ENCODE peak calls at places on chromosomes 13 and 19, in ten cellular contexts. P, X, V, H, E, I, G, N, T and L are unnamed samples. For H3K4me1 and H3K27me3, the result is how much of the 10 kb centered on the place peaks cover.

GRCh38 chr19:23823952-23824389 is 65.3 kb upstream of the ZNF681 start:
- ATAC-seq in P (peak), X (no peak), V (no peak), H (no peak), E (no peak), I (no peak), G (no peak), N (no peak), T (no peak), L (no peak)

GRCh38 chr13:97344250-97345175 is 89.5 kb upstream of the RAP2A start:
- ATAC-seq in P (peak), X (peak), V (peak), H (peak), E (peak), I (no peak), G (no peak), N (peak), T (peak), L (peak)

GRCh38 chr13:40272776-40273139 is 393.7 kb downstream of the FOXO1 start:
- ATAC-seq in P (no peak), X (no peak), V (no peak), H (no peak), E (no peak), I (no peak), G (no peak), N (no peak), T (no peak), L (no peak)

GRCh38 chr13:111011899-111012298 is 97.0 kb upstream of the ANKRD10 start:
- ATAC-seq in P (no peak), X (no peak), V (no peak), H (no peak), E (peak), I (peak), G (no peak), N (no peak), T (no peak), L (no peak)

GRCh38 chr13:44331446-44331845 is 42.2 kb upstream of the SERP2 start:
- ATAC-seq in P (no peak), X (peak), V (peak), H (no peak), E (no peak), I (no peak), G (no peak), N (no peak), T (no peak), L (peak)

GRCh38 chr13:23488442-23488841 is 54.9 kb upstream of the SACS start:
- ATAC-seq in P (no peak), X (no peak), V (no peak), H (peak), E (peak), I (no peak), G (no peak), N (no peak), T (no peak), L (no peak)

GRCh38 chr13:60981407-60981806 is 434.2 kb downstream of the PCDH20 start:
- ATAC-seq in P (no peak), X (no peak), V (no peak), H (no peak), E (no peak), I (no peak), G (no peak), N (no peak), T (no peak), L (no peak)

GRCh38 chr13:23385931-23386330 is 47.6 kb downstream of the SACS start:
- ATAC-seq in P (no peak), X (no peak), V (no peak), H (no peak), E (no peak), I (no peak), G (no peak), N (no peak), T (no peak), L (no peak)

GRCh38 chr13:30739646-30740642 is 4.6 kb downstream of the ALOX5AP start:
- ATAC-seq in P (no peak), X (peak), V (peak), H (no peak), E (peak), I (peak), G (peak), N (no peak), T (peak), L (no peak)

GRCh38 chr19:2478324-2478755 is 2.4 kb downstream of the GADD45B start:
- ATAC-seq in P (peak), X (peak), V (no peak), H (peak), E (peak), I (no peak), G (peak), N (no peak), T (no peak), L (peak)

GRCh38 chr13:25902946-25903345 is 148.9 kb downstream of the SHISA2 start:
- ATAC-seq in P (no peak), X (no peak), V (no peak), H (no peak), E (no peak), I (no peak), G (no peak), N (no peak), T (no peak), L (no peak)

GRCh38 chr19:843180-843835 is 2.5 kb downstream of the PRTN3 start:
- ATAC-seq in P (no peak), X (peak), V (peak), H (peak), E (peak), I (no peak), G (peak), N (no peak), T (peak), L (peak)

DNA sequence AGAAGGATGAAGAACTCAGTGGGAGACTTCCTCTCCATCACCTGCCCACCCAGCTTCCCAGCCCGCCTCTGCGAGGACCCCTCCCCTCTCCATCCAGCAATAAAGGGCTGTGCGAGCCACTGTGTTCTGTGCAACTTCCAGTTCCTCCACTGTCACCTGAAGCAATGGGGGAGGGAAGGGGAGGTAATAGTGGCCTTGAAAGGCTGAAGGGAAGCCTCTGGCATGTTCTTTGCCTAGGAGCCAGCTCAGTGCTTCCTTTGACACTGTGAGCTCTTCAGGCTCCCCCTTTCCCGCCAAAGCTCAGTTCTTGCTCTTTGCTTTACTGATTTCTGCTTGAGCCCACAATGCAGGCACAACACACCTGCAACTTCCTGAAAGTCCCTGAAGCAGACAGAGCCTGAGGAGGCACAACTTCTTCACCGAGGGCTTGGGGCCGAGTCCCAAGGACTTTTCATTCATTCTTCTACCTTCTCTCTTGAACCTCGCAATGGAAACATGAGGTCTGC is 73.2 kb upstream of the DOCK9 start:
- ATAC-seq in P (peak), X (no peak), V (no peak), H (no peak), E (no peak), I (no peak), G (no peak), N (no peak), T (no peak), L (no peak)
- H3K4me1 ChIP-seq in P (half or more), X (under half), V (under half), H (under half), E (under half), I (half or more), G (half or more), N (half or more), T (under half), L (half or more)

DNA sequence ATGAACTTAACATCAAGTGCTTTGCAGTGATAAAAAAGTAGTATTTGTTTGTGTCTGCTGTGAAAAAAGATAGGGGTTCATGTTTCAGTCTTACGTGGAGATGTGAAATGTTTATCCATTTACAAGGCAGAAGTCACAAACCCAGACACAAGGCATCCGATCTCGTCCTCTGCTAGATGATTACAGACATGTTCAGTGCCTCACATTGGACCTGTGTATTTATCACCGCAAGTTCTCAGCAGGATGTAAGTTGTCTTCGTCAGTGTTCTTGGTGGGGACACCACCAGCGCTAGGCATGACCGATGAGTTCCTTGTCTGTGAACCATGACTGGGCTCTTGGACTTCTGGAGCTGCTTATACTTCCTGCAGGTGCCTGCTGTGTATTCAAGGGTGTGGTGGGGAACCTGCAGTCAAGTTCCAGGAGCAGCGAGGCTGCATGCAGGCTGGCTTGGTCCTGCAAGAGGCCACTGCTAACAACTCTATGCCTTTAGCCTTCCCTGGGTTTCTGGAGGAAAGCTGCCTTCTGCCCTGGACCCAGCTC is 105.4 kb downstream of the URI1 start:
- ATAC-seq in P (no peak), X (no peak), V (no peak), H (no peak), E (no peak), I (no peak), G (no peak), N (no peak), T (no peak), L (no peak)
- H3K27ac ChIP-seq in P (no peak), X (no peak), V (no peak), H (no peak), E (no peak), I (no peak), G (no peak), N (no peak), T (no peak), L (no peak)

GRCh38 chr19:29532097-29532496 is 6.3 kb downstream of the VSTM2B start:
- ATAC-seq in P (no peak), X (no peak), V (no peak), H (no peak), E (no peak), I (no peak), G (no peak), N (no peak), T (no peak), L (no peak)
- H3K27me3 ChIP-seq in P (under half), X (under half), V (under half), H (under half), E (half or more), I (under half), G (under half), N (under half), T (under half), L (half or more)

DNA sequence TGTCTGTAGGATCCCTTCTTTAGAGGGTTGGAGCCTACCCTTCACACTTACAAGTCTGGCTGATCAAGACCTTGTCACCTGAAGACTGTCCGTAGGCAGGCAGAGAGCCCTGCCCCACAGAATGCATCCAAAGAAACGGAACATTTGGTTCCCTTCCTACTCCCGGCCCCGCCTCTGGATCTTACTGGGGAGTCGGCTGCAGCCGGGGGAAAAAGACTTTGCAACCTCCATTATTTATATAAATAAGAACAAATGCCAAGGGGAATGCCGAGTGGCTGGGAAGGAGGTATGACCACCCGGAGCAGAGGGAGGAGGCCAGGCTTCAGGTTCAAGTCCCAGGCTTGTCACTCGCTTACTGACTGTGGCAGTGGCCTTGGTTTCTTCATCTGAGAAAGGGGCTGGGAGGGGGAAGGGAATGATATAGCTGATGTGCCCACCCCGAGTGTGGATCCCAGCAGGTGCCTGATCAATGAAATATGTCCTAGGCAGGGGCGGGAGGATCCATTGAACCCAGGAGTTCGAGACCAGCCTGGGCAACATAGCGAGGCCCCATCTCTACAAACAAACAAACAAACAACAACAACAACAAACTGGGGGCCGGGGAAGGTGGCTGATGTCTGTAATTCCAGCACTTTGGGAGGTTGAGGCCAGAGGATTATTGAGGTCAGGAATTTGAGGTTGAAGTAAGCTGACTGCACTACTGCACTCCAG is 48.7 kb downstream of the RFX2 start:
- ATAC-seq in P (no peak), X (no peak), V (peak), H (no peak), E (no peak), I (no peak), G (no peak), N (no peak), T (no peak), L (peak)
- H3K4me1 ChIP-seq in P (under half), X (under half), V (under half), H (under half), E (under half), I (under half), G (under half), N (half or more), T (under half), L (half or more)

DNA sequence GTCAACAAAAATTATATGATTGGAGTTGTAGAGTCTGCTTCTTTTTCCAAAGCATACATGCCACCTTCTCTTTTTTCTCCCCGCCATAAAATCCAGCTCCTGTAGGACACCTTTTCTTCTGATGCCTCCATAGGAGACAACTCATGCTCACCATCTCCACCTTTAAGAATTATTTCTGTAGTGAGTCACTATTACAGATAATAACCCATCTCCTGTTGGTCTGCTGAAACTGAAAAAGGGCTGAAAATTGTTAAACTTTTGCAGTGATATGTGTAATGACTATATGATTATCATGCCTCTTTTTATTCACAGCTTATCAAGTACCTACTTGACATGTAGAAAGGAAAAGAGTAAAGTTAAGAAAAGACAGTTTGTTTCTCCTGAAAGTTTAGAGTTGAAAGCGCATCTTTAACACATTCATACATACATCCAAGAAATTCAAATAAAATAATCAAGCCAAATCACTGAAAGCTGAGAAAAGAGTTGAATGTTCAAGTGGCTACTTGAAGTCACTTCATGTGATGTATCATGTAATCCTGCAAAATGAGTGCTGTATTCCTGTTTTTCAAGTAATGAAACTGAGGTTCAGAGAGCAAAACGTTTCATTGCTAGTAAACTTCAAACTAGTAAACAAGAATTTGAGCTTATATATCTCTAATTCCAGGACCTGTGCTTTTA is 35.5 kb upstream of the LPAR6 start:
- ATAC-seq in P (no peak), X (peak), V (no peak), H (no peak), E (no peak), I (no peak), G (no peak), N (no peak), T (no peak), L (no peak)
- H3K27ac ChIP-seq in P (no peak), X (no peak), V (no peak), H (no peak), E (peak), I (peak), G (no peak), N (peak), T (no peak), L (no peak)

GRCh38 chr19:7790416-7790815 is 27.4 kb downstream of the CLEC4M start:
- ATAC-seq in P (no peak), X (no peak), V (no peak), H (no peak), E (no peak), I (no peak), G (no peak), N (no peak), T (no peak), L (no peak)

GRCh38 chr19:7788933-7789323 is 25.9 kb downstream of the CLEC4M start:
- ATAC-seq in P (no peak), X (no peak), V (no peak), H (no peak), E (no peak), I (no peak), G (no peak), N (no peak), T (no peak), L (no peak)

GRCh38 chr19:7788178-7788932 is 25.3 kb downstream of the CLEC4M start:
- ATAC-seq in P (no peak), X (peak), V (no peak), H (peak), E (no peak), I (no peak), G (peak), N (peak), T (no peak), L (no peak)

GRCh38 chr19:7787602-7788177 is 24.6 kb downstream of the CLEC4M start:
- ATAC-seq in P (no peak), X (peak), V (no peak), H (peak), E (no peak), I (no peak), G (no peak), N (no peak), T (no peak), L (no peak)

DNA sequence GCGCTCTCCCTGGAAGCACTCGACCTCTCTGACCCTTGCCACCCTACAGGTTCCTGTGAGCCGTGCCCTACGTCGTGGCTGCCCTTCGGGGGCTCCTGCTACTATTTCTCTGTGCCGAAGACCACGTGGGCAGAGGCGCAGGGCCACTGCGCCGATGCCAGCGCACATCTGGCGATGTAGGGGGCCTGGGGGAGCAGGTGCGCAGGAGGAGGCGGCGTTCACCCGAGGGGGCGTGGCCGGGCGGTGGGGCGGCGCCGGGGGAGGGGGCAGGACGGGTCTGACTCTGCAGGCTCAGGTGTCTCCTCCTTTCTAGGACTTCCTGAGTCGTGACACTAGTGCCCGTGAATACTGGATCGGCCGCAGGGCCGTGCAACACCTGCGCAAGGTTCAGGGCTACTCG is 26.4 kb downstream of the CLEC4M start:
- ATAC-seq in P (no peak), X (no peak), V (no peak), H (no peak), E (no peak), I (peak), G (peak), N (no peak), T (no peak), L (no peak)
- H3K27me3 ChIP-seq in P (under half), X (under half), V (under half), H (under half), E (under half), I (under half), G (under half), N (under half), T (under half), L (half or more)

GRCh38 chr19:15296353-15296752 is 36.0 kb downstream of the BRD4 start:
- ATAC-seq in P (no peak), X (no peak), V (no peak), H (peak), E (peak), I (no peak), G (no peak), N (peak), T (no peak), L (peak)
- H3K4me1 ChIP-seq in P (half or more), X (half or more), V (under half), H (under half), E (half or more), I (half or more), G (half or more), N (half or more), T (half or more), L (under half)

DNA sequence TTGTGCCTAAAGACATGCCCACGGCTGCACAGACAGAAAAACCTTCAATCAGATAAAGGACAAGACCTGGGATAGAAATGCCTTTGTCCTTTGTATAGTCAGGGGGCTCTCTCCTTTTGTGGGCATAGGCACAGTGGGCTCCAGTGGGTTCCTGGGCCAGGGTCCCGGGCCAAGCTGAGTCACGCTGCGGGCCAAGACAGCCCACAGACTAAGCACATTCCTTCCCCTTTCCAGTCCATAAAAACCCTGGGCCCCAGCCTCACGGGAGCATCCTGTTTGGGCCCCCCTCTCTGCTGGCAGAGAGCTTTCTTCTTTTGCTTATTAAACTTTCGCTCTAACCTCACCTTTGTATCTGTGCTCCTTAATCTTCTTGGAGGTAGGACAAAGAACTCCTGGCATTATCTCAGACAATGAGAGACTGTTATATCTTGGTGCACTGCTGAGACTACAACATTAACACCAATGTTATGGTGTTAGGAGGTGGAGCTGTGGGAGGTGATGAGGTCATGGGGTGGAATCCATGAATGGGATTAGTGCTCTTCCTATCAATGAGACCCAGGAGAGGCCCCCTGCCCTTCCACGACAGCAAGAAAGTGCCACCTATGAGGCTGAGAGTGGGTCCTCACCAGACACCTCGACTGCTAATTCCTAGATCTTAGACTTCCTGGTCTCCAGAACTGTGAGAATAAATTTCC is 20.8 kb upstream of the FBXL3 start:
- ATAC-seq in P (no peak), X (no peak), V (no peak), H (no peak), E (no peak), I (no peak), G (no peak), N (no peak), T (no peak), L (no peak)
- H3K27ac ChIP-seq in P (no peak), X (no peak), V (no peak), H (no peak), E (no peak), I (no peak), G (no peak), N (no peak), T (no peak), L (no peak)

GRCh38 chr19:35518313-35518712 is 4.9 kb upstream of the DMKN start:
- ATAC-seq in P (no peak), X (no peak), V (no peak), H (no peak), E (peak), I (no peak), G (no peak), N (no peak), T (peak), L (no peak)
- H3K27me3 ChIP-seq in P (under half), X (under half), V (under half), H (under half), E (under half), I (under half), G (under half), N (under half), T (under half), L (half or more)